ENCODE peak calls at places on chromosomes 6 and 20, in six cellular contexts. Y, E, U, W, K and O are unnamed samples.

GRCh38 chr20:16005612-16006493 is 567.4 kb downstream of the KIF16B start:
- DNase-seq in Y (no peak), E (no peak), U (no peak), W (no peak), K (no peak), O (no peak)

GRCh38 chr6:107574856-107575255 is 84.9 kb downstream of the SOBP start:
- DNase-seq in Y (no peak), E (no peak), U (no peak), W (no peak), K (no peak), O (no peak)

GRCh38 chr20:50870572-50871161 is 60.6 kb downstream of the ADNP start:
- DNase-seq in Y (peak), E (no peak), U (no peak), W (no peak), K (no peak), O (no peak)

GRCh38 chr6:162467679-162468078 is 259.9 kb downstream of the PRKN start:
- DNase-seq in Y (no peak), E (no peak), U (no peak), W (no peak), K (no peak), O (no peak)

GRCh38 chr20:33443006-33443511 is 504 bp downstream of the SNTA1 start:
- DNase-seq in Y (peak), E (peak), U (peak), W (no peak), K (peak), O (no peak)

GRCh38 chr6:159100011-159100788 is 55.4 kb upstream of the TAGAP start:
- DNase-seq in Y (no peak), E (no peak), U (no peak), W (no peak), K (no peak), O (no peak)

GRCh38 chr20:3248167-3248992 is 9.4 kb upstream of the SLC4A11 start:
- DNase-seq in Y (peak), E (peak), U (no peak), W (peak), K (no peak), O (peak)

GRCh38 chr6:150152891-150153876 is 10.3 kb downstream of the PPP1R14C start:
- DNase-seq in Y (no peak), E (no peak), U (no peak), W (no peak), K (no peak), O (no peak)

GRCh38 chr6:32940656-32941411 is at the start of gene HLA-DMB:
- DNase-seq in Y (peak), E (no peak), U (peak), W (peak), K (no peak), O (peak)

GRCh38 chr6:38058022-38058421 is 238.5 kb downstream of the ZFAND3 start:
- DNase-seq in Y (no peak), E (no peak), U (no peak), W (peak), K (no peak), O (no peak)

GRCh38 chr20:43959079-43959919 is 44.6 kb downstream of the TOX2 start:
- DNase-seq in Y (no peak), E (no peak), U (peak), W (no peak), K (peak), O (no peak)

GRCh38 chr6:16236648-16237199 is 1.7 kb upstream of the GMPR start:
- DNase-seq in Y (no peak), E (peak), U (peak), W (peak), K (no peak), O (no peak)

GRCh38 chr20:63495771-63496403 is 3.0 kb downstream of the EEF1A2 start:
- DNase-seq in Y (peak), E (peak), U (peak), W (peak), K (no peak), O (no peak)

GRCh38 chr20:7722564-7722963 is 217.7 kb downstream of the HAO1 start:
- DNase-seq in Y (no peak), E (no peak), U (no peak), W (peak), K (no peak), O (no peak)

GRCh38 chr20:16434087-16434664 is 139.1 kb downstream of the KIF16B start:
- DNase-seq in Y (peak), E (peak), U (peak), W (peak), K (no peak), O (no peak)

GRCh38 chr6:106448000-106448426 is 87.5 kb downstream of the CRYBG1 start:
- DNase-seq in Y (no peak), E (no peak), U (peak), W (no peak), K (no peak), O (no peak)

GRCh38 chr6:112218563-112218962 is 35.8 kb downstream of the LAMA4 start:
- DNase-seq in Y (no peak), E (no peak), U (no peak), W (peak), K (no peak), O (no peak)

GRCh38 chr6:3943373-3943772 is 94.2 kb downstream of the FAM50B start:
- DNase-seq in Y (no peak), E (no peak), U (no peak), W (peak), K (no peak), O (no peak)

GRCh38 chr20:43514062-43514971 is 6.8 kb downstream of the L3MBTL1 start:
- DNase-seq in Y (peak), E (peak), U (peak), W (peak), K (peak), O (peak)

GRCh38 chr6:139129284-139129683 is 5.6 kb upstream of the HECA start:
- DNase-seq in Y (no peak), E (no peak), U (no peak), W (no peak), K (no peak), O (no peak)

GRCh38 chr20:43766395-43766794 is 39.6 kb upstream of the GTSF1L start:
- DNase-seq in Y (no peak), E (no peak), U (peak), W (no peak), K (no peak), O (no peak)

GRCh38 chr6:37242042-37242428 is 15.5 kb upstream of the TBC1D22B start:
- DNase-seq in Y (no peak), E (no peak), U (no peak), W (no peak), K (no peak), O (no peak)

GRCh38 chr20:47791084-47791599 is 5.9 kb upstream of the SULF2 start:
- DNase-seq in Y (no peak), E (no peak), U (no peak), W (no peak), K (no peak), O (no peak)

GRCh38 chr6:12485226-12485764 is 195.1 kb downstream of the EDN1 start:
- DNase-seq in Y (no peak), E (no peak), U (no peak), W (no peak), K (no peak), O (no peak)

GRCh38 chr6:160226118-160226541 is 32.5 kb downstream of the SLC22A2 start:
- DNase-seq in Y (no peak), E (no peak), U (no peak), W (peak), K (no peak), O (no peak)

GRCh38 chr6:135346747-135347146 is 150.8 kb downstream of the AHI1 start:
- DNase-seq in Y (no peak), E (no peak), U (no peak), W (no peak), K (no peak), O (no peak)

GRCh38 chr6:157732007-157732406 is 91.0 kb upstream of the SNX9 start:
- DNase-seq in Y (no peak), E (no peak), U (no peak), W (no peak), K (no peak), O (no peak)

GRCh38 chr6:105814745-105815536 is 271.2 kb upstream of the PRDM1 start:
- DNase-seq in Y (no peak), E (peak), U (no peak), W (no peak), K (no peak), O (no peak)

GRCh38 chr6:129500958-129501381 is 209.0 kb downstream of the ARHGAP18 start:
- DNase-seq in Y (no peak), E (peak), U (no peak), W (peak), K (no peak), O (no peak)

GRCh38 chr6:70651326-70651905 is 16.3 kb upstream of the SMAP1 start:
- DNase-seq in Y (no peak), E (no peak), U (peak), W (no peak), K (no peak), O (no peak)

GRCh38 chr6:40882321-40882720 is 156.7 kb downstream of the UNC5CL start:
- DNase-seq in Y (no peak), E (no peak), U (no peak), W (no peak), K (no peak), O (no peak)

GRCh38 chr6:5671162-5671561 is 335.6 kb downstream of the NRN1 start:
- DNase-seq in Y (no peak), E (peak), U (no peak), W (peak), K (no peak), O (no peak)

GRCh38 chr6:21111399-21111725 is 482.2 kb upstream of the SOX4 start:
- DNase-seq in Y (no peak), E (no peak), U (no peak), W (peak), K (no peak), O (peak)

GRCh38 chr6:78436335-78436734 is 431.0 kb upstream of the IRAK1BP1 start:
- DNase-seq in Y (no peak), E (no peak), U (no peak), W (peak), K (no peak), O (no peak)

GRCh38 chr6:99802396-99803031 is 191.5 kb downstream of the MCHR2 start:
- DNase-seq in Y (peak), E (no peak), U (no peak), W (no peak), K (no peak), O (no peak)

GRCh38 chr6:2914318-2914660 is 11.2 kb upstream of the SERPINB9 start:
- DNase-seq in Y (no peak), E (no peak), U (peak), W (no peak), K (no peak), O (no peak)

GRCh38 chr6:36875250-36875633 is 639 bp upstream of the PPIL1 start:
- DNase-seq in Y (no peak), E (no peak), U (no peak), W (no peak), K (no peak), O (no peak)

GRCh38 chr6:2061880-2062279 is 183.5 kb downstream of the GMDS start:
- DNase-seq in Y (no peak), E (no peak), U (no peak), W (no peak), K (no peak), O (no peak)

GRCh38 chr6:56914791-56915658 is 39.9 kb upstream of the BEND6 start:
- DNase-seq in Y (no peak), E (no peak), U (no peak), W (no peak), K (no peak), O (no peak)